ENCODE peak calls at places on chromosome 6, in seven cellular contexts. V, N, J, Z, Y, X and H are unnamed samples.

GRCh38 chr6:7895125-7895423 is 15.5 kb downstream of the TXNDC5 start:
- DNase-seq in J (no peak), V (no peak), X (no peak), Z (no peak), Y (no peak), N (no peak), H (no peak)

GRCh38 chr6:16491666-16492322 is 253.4 kb downstream of the GMPR start:
- DNase-seq in V (no peak), N (no peak), X (no peak), Z (no peak), J (no peak), Y (no peak), H (no peak)

GRCh38 chr6:161273356-161273751 is 507 bp downstream of the AGPAT4 start:
- DNase-seq in Y (no peak), J (no peak), Z (peak; percentile 40), N (no peak), V (no peak), X (no peak), H (peak; percentile 24)

GRCh38 chr6:46279874-46280273 is 109.1 kb upstream of the ENPP5 start:
- DNase-seq in X (no peak), J (no peak), N (no peak), V (no peak), Z (no peak), Y (no peak), H (no peak)

GRCh38 chr6:4371207-4371921 is 236.0 kb upstream of the ECI2 start:
- DNase-seq in V (peak; percentile 29), Y (peak; percentile 82), J (no peak), N (no peak), Z (peak; percentile 90), X (no peak), H (no peak)

GRCh38 chr6:135546680-135547418 is 49.3 kb upstream of the AHI1 start:
- DNase-seq in J (peak; percentile 17), Z (peak; percentile 5), X (no peak), Y (no peak), V (no peak), N (no peak), H (no peak)

GRCh38 chr6:82040405-82041221 is 206.9 kb downstream of the IBTK start:
- DNase-seq in V (no peak), N (no peak), Y (peak; percentile 72), J (peak; percentile 88), X (peak; percentile 9), Z (peak; percentile 68), H (no peak)

GRCh38 chr6:144140859-144141258 is 9.5 kb upstream of the STX11 start:
- DNase-seq in Z (no peak), Y (no peak), J (no peak), N (peak; percentile 34), V (no peak), X (no peak), H (no peak)

GRCh38 chr6:28615955-28616747 is 90.5 kb downstream of the GPX5 start:
- DNase-seq in J (no peak), Y (no peak), N (no peak), Z (no peak), X (no peak), V (no peak), H (no peak)

GRCh38 chr6:42083530-42083929 is 33.2 kb downstream of the TAF8 start:
- DNase-seq in N (no peak), X (no peak), Y (no peak), J (no peak), Z (no peak), V (no peak), H (no peak)

GRCh38 chr6:105951322-105951721 is 134.8 kb upstream of the PRDM1 start:
- DNase-seq in V (no peak), X (no peak), Y (no peak), Z (no peak), J (no peak), N (no peak), H (no peak)

GRCh38 chr6:106114492-106114891 is 28.4 kb downstream of the PRDM1 start:
- DNase-seq in Z (no peak), V (no peak), J (no peak), Y (no peak), X (no peak), N (peak; percentile 60), H (no peak)

GRCh38 chr6:119349341-119350201 is at the start of gene MAN1A1:
- DNase-seq in V (peak; percentile 74), Y (peak; percentile 77), N (peak; percentile 97), J (peak; percentile 75), X (peak; percentile 89), Z (peak; percentile 78), H (peak; percentile 80)

GRCh38 chr6:158417760-158418098 is 105.5 kb downstream of the TULP4 start:
- DNase-seq in Y (peak; percentile 78), V (peak; percentile 42), Z (peak; percentile 82), X (no peak), J (peak; percentile 92), N (no peak), H (no peak)

GRCh38 chr6:11486959-11487358 is 50.6 kb upstream of the TMEM170B start:
- DNase-seq in Z (no peak), N (no peak), Y (no peak), V (no peak), J (no peak), X (no peak), H (no peak)

GRCh38 chr6:6686748-6687601 is 98.5 kb downstream of the LY86 start:
- DNase-seq in Y (peak; percentile 82), X (peak; percentile 24), Z (peak; percentile 88), V (peak; percentile 93), N (no peak), J (no peak), H (peak; percentile 58)

GRCh38 chr6:13814938-13815575 is 700 bp upstream of the MCUR1 start:
- DNase-seq in Y (peak; percentile 24), X (no peak), N (no peak), V (no peak), J (peak; percentile 25), Z (peak; percentile 32), H (no peak)

GRCh38 chr6:142478117-142478516 is 176.3 kb downstream of the ADGRG6 start:
- DNase-seq in V (no peak), Z (peak; percentile 74), Y (peak; percentile 81), N (no peak), J (no peak), X (no peak), H (no peak)

GRCh38 chr6:146422789-146423188 is 120.8 kb upstream of the RAB32 start:
- DNase-seq in X (no peak), V (no peak), J (no peak), N (no peak), Z (no peak), Y (no peak), H (no peak)

GRCh38 chr6:15342114-15342513 is 96.2 kb downstream of the JARID2 start:
- DNase-seq in X (no peak), N (no peak), Y (no peak), V (no peak), J (no peak), Z (no peak), H (no peak)

GRCh38 chr6:83921315-83921714 is 61.8 kb downstream of the CYB5R4 start:
- DNase-seq in V (no peak), N (no peak), Z (no peak), X (no peak), J (no peak), Y (no peak), H (no peak)

GRCh38 chr6:30626484-30627366 is at the start of gene ATAT1:
- DNase-seq in V (peak; percentile 81), J (peak; percentile 82), N (peak; percentile 92), Y (peak; percentile 89), X (peak; percentile 94), Z (peak; percentile 84), H (peak; percentile 77)

GRCh38 chr6:106446287-106446885 is 85.9 kb downstream of the CRYBG1 start:
- DNase-seq in V (no peak), Y (peak; percentile 49), Z (peak; percentile 10), N (peak; percentile 23), J (peak; percentile 19), X (no peak), H (no peak)

GRCh38 chr6:133817460-133818047 is 71.4 kb upstream of the TCF21 start:
- DNase-seq in V (no peak), N (peak; percentile 20), J (no peak), Y (no peak), Z (no peak), X (no peak), H (peak; percentile 9)

GRCh38 chr6:163389354-163389753 is 25.2 kb upstream of the QKI start:
- DNase-seq in N (no peak), Y (no peak), X (no peak), V (no peak), J (no peak), Z (no peak), H (no peak)

GRCh38 chr6:72809701-72810379 is 188.0 kb downstream of the KCNQ5 start:
- DNase-seq in J (no peak), N (no peak), Z (no peak), V (no peak), Y (no peak), X (no peak), H (no peak)

GRCh38 chr6:159221486-159222170 is 52.4 kb downstream of the FNDC1 start:
- DNase-seq in J (no peak), X (no peak), Y (no peak), Z (no peak), V (no peak), N (no peak), H (no peak)

GRCh38 chr6:150435832-150436231 is 67.0 kb downstream of the IYD start:
- DNase-seq in Y (peak; percentile 7), V (no peak), J (no peak), Z (peak; percentile 13), X (no peak), N (no peak), H (no peak)

GRCh38 chr6:75084872-75085381 is 120.9 kb downstream of the COL12A1 start:
- DNase-seq in V (no peak), J (no peak), X (peak; percentile 50), Y (no peak), N (no peak), Z (no peak), H (no peak)

GRCh38 chr6:116010400-116011095 is 50.1 kb downstream of the FRK start:
- DNase-seq in N (peak; percentile 13), Z (peak; percentile 76), Y (peak; percentile 80), V (no peak), X (peak; percentile 31), J (peak; percentile 98), H (peak; percentile 35)

GRCh38 chr6:90000864-90001731 is 106.8 kb downstream of the GJA10 start:
- DNase-seq in N (no peak), V (no peak), Z (peak; percentile 75), Y (peak; percentile 42), J (no peak), X (no peak), H (no peak)

GRCh38 chr6:125742024-125742423 is 7.4 kb upstream of the HEY2 start:
- DNase-seq in V (no peak), Z (no peak), Y (no peak), J (peak; percentile 52), X (no peak), N (no peak), H (no peak)

GRCh38 chr6:41489284-41489851 is 56.8 kb upstream of the FOXP4 start:
- DNase-seq in X (no peak), Z (peak; percentile 66), V (no peak), Y (no peak), N (no peak), J (no peak), H (no peak)

GRCh38 chr6:169648617-169649016 is 53.2 kb downstream of the WDR27 start:
- DNase-seq in J (no peak), Z (no peak), N (no peak), V (no peak), X (no peak), Y (no peak), H (no peak)

GRCh38 chr6:132496519-132497180 is 16.3 kb downstream of the STX7 start:
- DNase-seq in N (no peak), Y (no peak), J (no peak), V (no peak), X (no peak), Z (no peak), H (no peak)

GRCh38 chr6:10177703-10178102 is 237.2 kb downstream of the TFAP2A start:
- DNase-seq in Z (peak; percentile 52), V (peak; percentile 53), X (no peak), Y (peak; percentile 58), J (no peak), N (no peak), H (no peak)

GRCh38 chr6:148578837-148579236 is 168.0 kb upstream of the UST start:
- DNase-seq in Y (no peak), N (no peak), X (no peak), J (no peak), Z (no peak), V (no peak), H (no peak)

GRCh38 chr6:53359843-53360834 is 11.4 kb upstream of the ELOVL5 start:
- DNase-seq in J (peak; percentile 46), Y (peak; percentile 40), Z (peak; percentile 24), V (no peak), X (no peak), N (no peak), H (no peak)